ENCODE peak calls at places on chromosomes 1 and 21, in four cellular contexts. L, H, K and N are unnamed samples. For H3K4me1, the result is how much of the 10 kb centered on the place peaks cover.

GRCh38 chr21:41580758-41581554 is 73.0 kb upstream of the TMPRSS2 start:
- DNase-seq in L (no peak), H (peak), K (no peak), N (no peak)

GRCh38 chr1:153567621-153568366 is 2.1 kb upstream of the S100A2 start:
- DNase-seq in H (peak), L (no peak), K (peak), N (no peak)

GRCh38 chr1:115179397-115179835 is 90.1 kb upstream of the TSPAN2 start:
- DNase-seq in L (peak), K (no peak), H (no peak), N (peak)

GRCh38 chr1:16101618-16102017 is 28.2 kb upstream of the FAM131C start:
- DNase-seq in L (no peak), H (no peak), K (no peak), N (no peak)

GRCh38 chr1:10045480-10046355 is 13.0 kb downstream of the UBE4B start:
- DNase-seq in K (peak), H (no peak), L (no peak), N (peak)

GRCh38 chr1:153525088-153525713 is 10.6 kb downstream of the S100A6 start:
- DNase-seq in L (no peak), K (peak), H (no peak), N (no peak)

GRCh38 chr1:147091801-147092200 is 80.5 kb downstream of the PRKAB2 start:
- DNase-seq in H (no peak), K (no peak), L (no peak), N (no peak)

GRCh38 chr1:29120955-29121485 is 2.7 kb downstream of the TMEM200B start:
- DNase-seq in H (no peak), K (peak), L (peak), N (no peak)

GRCh38 chr1:216086678-216087077 is 336.6 kb downstream of the USH2A start:
- DNase-seq in K (no peak), L (no peak), H (no peak), N (no peak)

GRCh38 chr1:183810172-183810571 is 5.3 kb downstream of the RGL1 start:
- DNase-seq in K (no peak), H (no peak), L (no peak), N (no peak)

GRCh38 chr1:11862890-11863289 is 4.1 kb upstream of the NPPB start:
- DNase-seq in H (no peak), K (no peak), L (no peak), N (no peak)

GRCh38 chr1:109759513-109760334 is 4.0 kb downstream of the EPS8L3 start:
- DNase-seq in H (no peak), L (no peak), K (no peak), N (peak)

GRCh38 chr1:6392880-6393399 is 627 bp downstream of the ACOT7 start:
- DNase-seq in H (no peak), K (no peak), L (no peak), N (no peak)

GRCh38 chr1:9657521-9658032 is 6.0 kb downstream of the PIK3CD start:
- DNase-seq in H (no peak), K (no peak), L (no peak), N (no peak)

GRCh38 chr21:19767546-19767945 is 1230.7 kb upstream of the NCAM2 start:
- DNase-seq in L (no peak), H (no peak), K (no peak), N (no peak)

GRCh38 chr1:65425697-65426096 is 5.2 kb downstream of the LEPR start:
- DNase-seq in L (no peak), K (no peak), H (no peak), N (no peak)

GRCh38 chr1:43185021-43185420 is 12.9 kb downstream of the CFAP57 start:
- DNase-seq in K (no peak), H (no peak), L (no peak), N (no peak)

GRCh38 chr1:17878837-17879236 is 123.7 kb downstream of the ACTL8 start:
- DNase-seq in L (no peak), H (no peak), K (no peak), N (no peak)

GRCh38 chr1:245888809-245889208 is 618.3 kb downstream of the SMYD3 start:
- DNase-seq in H (no peak), L (no peak), K (no peak), N (no peak)

GRCh38 chr1:6905790-6906189 is 120.5 kb downstream of the CAMTA1 start:
- DNase-seq in K (no peak), L (no peak), H (no peak), N (no peak)

GRCh38 chr1:244917271-244917670 is 52.9 kb upstream of the HNRNPU start:
- DNase-seq in K (no peak), L (no peak), H (no peak), N (no peak)

GRCh38 chr1:89179343-89179742 is 3.5 kb upstream of the GBP7 start:
- DNase-seq in H (no peak), K (no peak), L (no peak), N (no peak)

GRCh38 chr1:205536759-205537361 is 32.4 kb downstream of the CDK18 start:
- DNase-seq in H (no peak), L (peak), K (peak), N (peak)

GRCh38 chr1:72357411-72357810 is 75.1 kb upstream of the NEGR1 start:
- DNase-seq in H (no peak), L (no peak), K (no peak), N (no peak)

GRCh38 chr1:241640867-241641542 is 836 bp upstream of the CHML start:
- DNase-seq in H (no peak), L (no peak), K (no peak), N (no peak)

GRCh38 chr1:102799496-102799895 is 308.8 kb downstream of the COL11A1 start:
- DNase-seq in K (no peak), L (no peak), H (no peak), N (no peak)

GRCh38 chr1:25715888-25716287 is 84.1 kb upstream of the SELENON start:
- DNase-seq in L (no peak), H (no peak), K (no peak), N (no peak)

GRCh38 chr1:86419277-86419903 is 4.6 kb upstream of the CLCA2 start:
- DNase-seq in K (no peak), H (no peak), L (no peak), N (no peak)

GRCh38 chr1:170893655-170894297 is 41.6 kb upstream of the MROH9 start:
- DNase-seq in L (no peak), K (no peak), H (no peak), N (no peak)

GRCh38 chr1:110312188-110313121 is 26.7 kb upstream of the RBM15 start:
- DNase-seq in K (peak), H (peak), L (peak), N (peak)

GRCh38 chr1:231242516-231243198 is 1.6 kb downstream of the GNPAT start:
- DNase-seq in K (no peak), H (no peak), L (no peak), N (no peak)

GRCh38 chr1:43703836-43704235 is 3.5 kb upstream of the ST3GAL3 start:
- DNase-seq in H (no peak), K (no peak), L (no peak), N (no peak)

GRCh38 chr1:51344276-51344601 is 13.9 kb upstream of the TTC39A start:
- DNase-seq in K (no peak), L (no peak), H (no peak), N (no peak)

GRCh38 chr1:248810000-248810726 is 15.6 kb downstream of the SH3BP5L start:
- DNase-seq in L (no peak), H (no peak), K (no peak), N (no peak)
- H3K4me1 ChIP-seq in L (under half), H (under half), K (under half), N (under half)

DNA sequence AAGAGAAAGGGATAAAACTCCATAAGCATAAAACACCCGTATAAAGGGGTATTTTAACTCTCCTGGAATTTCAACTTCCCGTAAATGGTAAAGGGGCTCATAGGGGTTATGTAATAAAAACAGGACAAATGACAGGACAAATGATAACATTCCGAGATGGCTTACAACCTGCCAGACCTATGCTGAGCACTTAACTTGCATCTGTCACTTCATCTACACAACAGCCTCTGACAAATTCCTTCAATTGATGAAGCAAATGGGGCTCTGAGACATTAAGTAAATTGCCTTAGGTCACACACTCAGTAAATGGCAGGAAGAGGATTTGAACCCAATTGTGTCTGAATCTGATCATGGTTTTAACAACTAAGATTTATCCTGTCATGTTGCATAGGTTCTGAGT is 327.6 kb upstream of the SNX7 start:
- DNase-seq in K (no peak), H (no peak), L (no peak), N (no peak)
- H3K27ac ChIP-seq in K (no peak), H (no peak), L (no peak), N (no peak)

GRCh38 chr21:26117972-26118367 is 52.6 kb downstream of the APP start:
- DNase-seq in H (no peak), K (no peak), L (no peak), N (no peak)

GRCh38 chr21:26118928-26119540 is 51.5 kb downstream of the APP start:
- DNase-seq in L (no peak), K (no peak), H (no peak), N (no peak)

GRCh38 chr21:26120833-26121232 is 49.7 kb downstream of the APP start:
- DNase-seq in H (peak), K (no peak), L (no peak), N (no peak)

GRCh38 chr21:26117324-26117971 is 53.1 kb downstream of the APP start:
- DNase-seq in H (no peak), L (no peak), K (no peak), N (no peak)

DNA sequence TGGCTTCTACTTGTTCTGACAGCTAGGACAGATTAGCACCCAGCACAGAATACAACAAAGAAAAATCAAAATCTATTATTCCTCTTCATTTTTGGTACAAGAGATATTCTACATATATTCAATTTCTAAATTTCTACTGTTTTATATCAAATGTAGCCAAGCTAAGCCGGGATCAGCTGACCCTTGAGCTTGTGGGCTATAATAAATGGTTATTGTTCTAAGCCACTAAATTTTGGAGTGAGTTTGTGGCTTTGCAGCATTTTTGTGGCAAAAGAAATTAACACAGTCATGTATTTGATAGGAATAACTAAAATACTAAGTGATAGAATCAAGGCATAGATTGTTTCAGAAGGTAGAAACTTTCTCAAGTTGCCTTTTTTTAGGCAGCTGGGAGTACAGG is 50.7 kb downstream of the APP start:
- DNase-seq in K (no peak), L (no peak), H (no peak), N (no peak)
- H3K4me1 ChIP-seq in K (under half), L (under half), H (under half), N (under half)

GRCh38 chr21:43707462-43707861 is 11.5 kb upstream of the PDXK start:
- DNase-seq in H (no peak), K (no peak), L (peak), N (no peak)

GRCh38 chr21:43717166-43717853 is 1.6 kb upstream of the PDXK start:
- DNase-seq in H (no peak), L (peak), K (no peak), N (no peak)

GRCh38 chr21:43708745-43709381 is 10.1 kb upstream of the PDXK start:
- DNase-seq in H (no peak), K (no peak), L (no peak), N (no peak)

GRCh38 chr21:43716376-43717165 is 2.4 kb upstream of the PDXK start:
- DNase-seq in H (no peak), K (no peak), L (peak), N (no peak)

DNA sequence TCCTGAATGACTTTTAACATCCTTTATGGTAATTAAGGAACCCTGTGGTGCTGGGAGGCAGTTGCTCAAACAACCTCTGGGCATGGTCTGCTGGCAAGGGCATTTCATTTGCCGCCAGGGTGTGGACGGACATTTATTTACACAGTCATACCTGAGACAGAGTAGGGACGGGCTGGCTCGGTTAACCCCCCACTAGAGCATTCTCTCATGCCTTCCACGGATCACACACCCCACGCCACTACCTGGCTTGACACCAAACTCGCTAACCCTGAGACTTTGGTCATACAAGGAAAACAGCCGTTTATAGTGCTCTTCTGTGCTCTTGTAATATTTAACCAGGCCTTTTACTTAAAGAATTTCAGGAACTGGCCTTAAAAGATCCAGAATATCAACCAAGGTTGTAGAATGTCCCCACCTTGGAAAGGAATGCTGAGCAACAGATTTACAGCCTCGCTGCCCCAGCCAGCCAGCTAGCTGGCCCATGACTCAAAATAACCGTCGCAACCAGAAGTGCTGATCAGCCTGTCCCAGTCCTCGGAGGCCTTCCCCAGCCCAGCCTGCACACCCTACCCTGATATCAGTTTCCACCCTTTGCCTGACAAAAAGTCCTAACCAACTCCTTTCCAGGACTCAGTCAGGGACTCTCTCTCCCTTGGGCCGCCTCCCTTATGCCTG is 6.5 kb upstream of the PDXK start:
- DNase-seq in L (peak), H (no peak), K (no peak), N (peak)
- H3K27ac ChIP-seq in L (no peak), H (peak), K (no peak), N (peak)

GRCh38 chr21:31888936-31889371 is 16.1 kb downstream of the HUNK start:
- DNase-seq in H (no peak), K (no peak), L (no peak), N (peak)

GRCh38 chr21:31887596-31887920 is 14.7 kb downstream of the HUNK start:
- DNase-seq in L (peak), H (no peak), K (no peak), N (no peak)

GRCh38 chr21:31880816-31881215 is 8.0 kb downstream of the HUNK start:
- DNase-seq in H (no peak), L (no peak), K (no peak), N (no peak)

GRCh38 chr21:31886896-31887595 is 14.2 kb downstream of the HUNK start:
- DNase-seq in K (no peak), L (no peak), H (no peak), N (no peak)

DNA sequence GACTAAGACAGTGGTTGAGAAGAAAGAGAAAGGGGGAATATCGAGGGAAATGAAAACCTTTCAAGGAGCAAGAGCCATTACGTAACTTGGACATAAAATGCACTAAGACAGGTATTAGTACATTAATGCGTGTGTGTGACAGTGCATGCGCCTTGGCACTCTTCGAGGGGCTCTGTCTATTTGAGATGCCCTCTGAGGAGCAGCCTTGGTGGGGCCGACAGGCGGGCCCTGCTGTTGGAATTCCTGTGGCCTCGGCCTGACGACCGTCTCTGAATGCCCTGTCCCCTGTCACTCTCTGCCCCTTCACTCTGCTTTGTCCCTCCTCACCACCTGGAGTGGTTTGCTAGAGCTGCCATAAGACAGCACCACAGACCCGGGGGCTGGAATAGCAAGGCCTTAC is 12.3 kb downstream of the HUNK start:
- DNase-seq in H (no peak), L (no peak), K (no peak), N (no peak)
- H3K4me1 ChIP-seq in H (under half), L (under half), K (under half), N (half or more)

GRCh38 chr1:57209495-57209894 is 214.4 kb downstream of the DAB1 start:
- DNase-seq in K (no peak), H (no peak), L (no peak), N (no peak)

GRCh38 chr1:57204942-57205787 is 218.7 kb downstream of the DAB1 start:
- DNase-seq in K (no peak), H (no peak), L (no peak), N (no peak)

GRCh38 chr1:57210881-57211280 is 213.0 kb downstream of the DAB1 start:
- DNase-seq in H (no peak), K (no peak), L (no peak), N (no peak)

GRCh38 chr1:57206038-57206437 is 217.8 kb downstream of the DAB1 start:
- DNase-seq in K (no peak), H (no peak), L (no peak), N (no peak)

GRCh38 chr1:57208903-57209302 is 215.0 kb downstream of the DAB1 start:
- DNase-seq in H (no peak), K (no peak), L (no peak), N (no peak)
- H3K27ac ChIP-seq in H (no peak), K (no peak), L (no peak), N (no peak)

DNA sequence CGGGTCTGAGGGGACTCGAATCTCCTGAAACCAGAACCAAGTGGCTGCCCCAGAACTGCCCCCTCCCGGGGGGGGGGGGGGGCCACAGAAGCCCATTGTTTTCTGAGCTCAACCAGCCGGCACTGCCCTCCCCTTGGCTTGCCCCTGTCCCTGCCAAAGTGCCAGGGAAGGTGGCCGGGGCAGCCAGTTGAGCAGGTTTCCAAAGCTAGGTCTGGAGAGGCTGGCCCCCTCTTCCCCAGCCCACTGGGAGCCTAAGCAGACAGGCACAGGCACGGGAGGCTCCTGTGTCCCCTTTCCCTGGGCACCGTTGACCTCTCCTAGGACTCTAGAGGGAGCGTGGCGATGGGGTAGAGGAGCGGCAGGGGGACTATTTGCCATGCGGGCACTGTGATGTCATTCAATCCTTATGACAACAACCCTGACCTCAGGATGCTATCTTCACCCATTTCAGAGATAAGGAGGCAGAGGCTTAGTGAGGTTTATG is 35.1 kb downstream of the RAP1GAP start:
- DNase-seq in H (no peak), L (peak), K (no peak), N (peak)
- H3K4me1 ChIP-seq in H (under half), L (under half), K (under half), N (half or more)

DNA sequence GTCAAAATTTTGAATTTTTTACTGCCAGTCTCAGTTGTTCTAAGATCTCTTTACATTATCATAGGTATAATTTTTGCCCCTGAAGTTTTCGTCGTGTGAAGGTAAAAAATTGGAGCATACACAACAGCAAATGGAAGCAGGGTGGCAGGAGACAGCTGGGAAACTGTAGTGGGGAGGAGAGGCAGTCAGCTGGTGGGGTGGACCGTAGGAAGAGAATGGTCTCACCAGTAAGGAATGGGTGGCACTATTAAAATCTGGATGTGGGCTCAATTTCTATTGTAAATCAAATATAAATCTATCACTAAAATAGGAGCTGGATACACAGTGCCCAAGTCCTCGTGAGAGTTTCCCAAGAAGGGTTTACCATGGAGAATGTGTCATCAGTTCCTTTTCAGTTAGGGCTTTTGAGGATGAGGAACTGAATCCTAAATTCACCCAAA is 10.3 kb upstream of the IRF2BP2 start:
- DNase-seq in H (no peak), L (no peak), K (no peak), N (peak)
- H3K27ac ChIP-seq in H (no peak), L (peak), K (peak), N (peak)